ENCODE peak calls at places on chromosome 20, in ten cellular contexts. N, Z, U, Q, S, A, E, C, W and Y are unnamed samples.
A peak's percentile ranks its signal among the peaks of the same experiment; 100 is the strongest.

GRCh38 chr20:37042986-37043972 is 52.5 kb downstream of the RBL1 start:
- DNase-seq in A (peak; percentile 3), N (no peak), Q (no peak), U (peak; percentile 47), C (no peak), W (no peak), E (no peak), S (no peak), Z (no peak), Y (no peak)

GRCh38 chr20:46022411-46023147 is 6.4 kb upstream of the SLC12A5 start:
- DNase-seq in S (no peak), C (peak; percentile 56), W (peak; percentile 63), U (peak; percentile 63), E (no peak), Z (no peak), A (peak; percentile 46), Q (peak; percentile 65), N (peak; percentile 76), Y (peak; percentile 90)

GRCh38 chr20:14538433-14538832 is 201.0 kb upstream of the FLRT3 start:
- DNase-seq in E (no peak), A (no peak), U (no peak), S (no peak), Z (no peak), W (no peak), Q (no peak), N (no peak), C (no peak), Y (no peak)

GRCh38 chr20:49433387-49433786 is 49.1 kb downstream of the KCNB1 start:
- DNase-seq in N (no peak), U (no peak), E (no peak), C (no peak), Q (no peak), S (no peak), W (no peak), A (no peak), Z (no peak), Y (no peak)

GRCh38 chr20:48444249-48444648 is 383.6 kb downstream of the PREX1 start:
- DNase-seq in E (no peak), S (no peak), N (no peak), Q (no peak), C (no peak), W (no peak), A (no peak), U (no peak), Z (no peak), Y (no peak)

GRCh38 chr20:49700411-49701185 is 13.1 kb downstream of the B4GALT5 start:
- DNase-seq in S (peak; percentile 85), W (no peak), Z (no peak), N (no peak), A (peak; percentile 30), U (no peak), E (no peak), Q (no peak), C (no peak), Y (no peak)

GRCh38 chr20:5074050-5074674 is 45.6 kb downstream of the PCNA start:
- DNase-seq in Z (no peak), Q (no peak), C (no peak), A (no peak), S (no peak), W (no peak), N (no peak), U (no peak), E (no peak), Y (no peak)

GRCh38 chr20:50438986-50439407 is 71.2 kb upstream of the PTPN1 start:
- DNase-seq in W (peak; percentile 62), S (peak; percentile 99), C (no peak), U (no peak), A (no peak), Z (no peak), E (no peak), N (no peak), Q (no peak), Y (no peak)

GRCh38 chr20:25254986-25255680 is 7.2 kb downstream of the PYGB start:
- DNase-seq in W (peak; percentile 55), N (peak; percentile 87), Q (peak; percentile 86), U (no peak), E (no peak), C (no peak), S (no peak), Z (peak; percentile 79), A (peak; percentile 67), Y (no peak)

GRCh38 chr20:4985658-4986057 is 15.7 kb downstream of the SLC23A2 start:
- DNase-seq in Q (no peak), W (no peak), U (no peak), N (no peak), E (no peak), Z (no peak), S (no peak), C (no peak), A (no peak), Y (no peak)

GRCh38 chr20:46545077-46545826 is 5.2 kb downstream of the OCSTAMP start:
- DNase-seq in S (peak; percentile 5), C (no peak), U (no peak), E (no peak), N (no peak), Q (no peak), Z (no peak), A (peak; percentile 30), W (no peak), Y (no peak)

GRCh38 chr20:3222635-3223600 is 13.6 kb downstream of the ITPA start:
- DNase-seq in E (no peak), S (peak; percentile 45), U (peak; percentile 67), C (no peak), N (peak; percentile 81), W (no peak), A (peak; percentile 40), Z (peak; percentile 81), Q (no peak), Y (peak; percentile 20)

GRCh38 chr20:37373020-37373592 is 27.2 kb downstream of the SRC start:
- DNase-seq in N (no peak), U (no peak), S (no peak), C (no peak), Q (no peak), Z (no peak), E (no peak), W (no peak), A (no peak), Y (no peak)

GRCh38 chr20:11454966-11455799 is 462.5 kb upstream of the BTBD3 start:
- DNase-seq in Z (no peak), Q (no peak), U (no peak), E (no peak), C (no peak), S (peak; percentile 91), W (peak; percentile 95), N (no peak), A (no peak), Y (no peak)

GRCh38 chr20:5156670-5157448 is 30.1 kb downstream of the CDS2 start:
- DNase-seq in U (no peak), A (no peak), S (no peak), Q (no peak), Z (no peak), E (no peak), N (no peak), C (no peak), W (no peak), Y (no peak)

GRCh38 chr20:33370296-33370695 is 31.0 kb downstream of the CDK5RAP1 start:
- DNase-seq in U (peak; percentile 63), E (no peak), W (no peak), N (no peak), Q (peak; percentile 29), Z (no peak), S (peak; percentile 32), A (peak; percentile 36), C (no peak), Y (no peak)

GRCh38 chr20:56069016-56069415 is 63.7 kb upstream of the CBLN4 start:
- DNase-seq in S (no peak), Z (no peak), A (no peak), N (no peak), W (no peak), U (no peak), C (no peak), E (no peak), Q (no peak), Y (no peak)

GRCh38 chr20:53735536-53736050 is 142.0 kb upstream of the ZNF217 start:
- DNase-seq in W (no peak), U (no peak), N (peak; percentile 68), A (no peak), C (no peak), S (peak; percentile 97), Z (no peak), E (no peak), Q (no peak), Y (no peak)
- H3K4me3 ChIP-seq in W (no peak overlapping the region), U (no peak overlapping the region), N (peak overlapping the region; percentile 45), A (no peak overlapping the region), C (no peak overlapping the region), S (no peak overlapping the region), Z (no peak overlapping the region), E (no peak overlapping the region), Q (no peak overlapping the region), Y (no peak overlapping the region)

DNA sequence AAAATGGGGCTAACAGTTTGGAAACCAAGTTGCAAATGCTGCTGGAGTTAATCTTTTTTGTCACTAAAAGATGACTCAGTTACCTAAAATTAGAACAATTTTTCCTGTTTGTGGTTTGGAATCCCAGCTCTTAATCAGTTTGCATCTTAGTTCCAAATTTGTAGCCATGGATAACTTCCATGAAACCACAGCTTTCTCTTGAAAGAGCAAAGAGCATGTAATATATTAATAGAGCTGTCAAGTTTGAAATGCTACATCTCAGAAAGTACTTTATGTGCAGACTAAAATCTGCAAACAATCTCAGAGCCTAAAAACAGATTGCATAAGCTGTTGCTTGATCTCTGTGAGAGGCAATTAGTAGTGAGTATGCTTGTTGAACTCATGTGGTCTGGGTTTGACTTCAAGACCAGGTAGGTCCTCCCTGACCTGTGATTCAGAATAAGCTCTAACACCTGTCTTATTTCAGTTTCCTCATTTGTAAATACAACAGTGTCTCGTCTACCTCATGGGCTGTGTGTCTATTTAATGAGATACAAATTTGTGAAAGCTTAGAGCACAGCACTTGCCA is 23.5 kb downstream of the DHX35 start:
- DNase-seq in Z (no peak), S (peak; percentile 7), W (no peak), E (no peak), N (no peak), U (no peak), Q (no peak), A (no peak), C (no peak), Y (no peak)
- H3K36me3 ChIP-seq in Z (no peaks in the 10 kb centered on the region), S (peaks cover 1% of the 10 kb centered on the region), W (no peaks in the 10 kb centered on the region), E (peaks cover 55% of the 10 kb centered on the region), N (peaks cover 14% of the 10 kb centered on the region), U (peaks cover 24% of the 10 kb centered on the region), Q (peaks cover 7% of the 10 kb centered on the region), A (no peaks in the 10 kb centered on the region), C (peaks cover 40% of the 10 kb centered on the region), Y (peaks cover 1% of the 10 kb centered on the region)

GRCh38 chr20:831956-832355 is 1.6 kb upstream of the FAM110A start:
- DNase-seq in W (no peak), Z (no peak), E (no peak), U (no peak), C (no peak), S (no peak), Q (no peak), N (no peak), A (no peak), Y (no peak)
- H3K4me3 ChIP-seq in W (no peak overlapping the region), Z (no peak overlapping the region), E (no peak overlapping the region), U (no peak overlapping the region), C (no peak overlapping the region), S (no peak overlapping the region), Q (no peak overlapping the region), N (no peak overlapping the region), A (no peak overlapping the region), Y (no peak overlapping the region)

DNA sequence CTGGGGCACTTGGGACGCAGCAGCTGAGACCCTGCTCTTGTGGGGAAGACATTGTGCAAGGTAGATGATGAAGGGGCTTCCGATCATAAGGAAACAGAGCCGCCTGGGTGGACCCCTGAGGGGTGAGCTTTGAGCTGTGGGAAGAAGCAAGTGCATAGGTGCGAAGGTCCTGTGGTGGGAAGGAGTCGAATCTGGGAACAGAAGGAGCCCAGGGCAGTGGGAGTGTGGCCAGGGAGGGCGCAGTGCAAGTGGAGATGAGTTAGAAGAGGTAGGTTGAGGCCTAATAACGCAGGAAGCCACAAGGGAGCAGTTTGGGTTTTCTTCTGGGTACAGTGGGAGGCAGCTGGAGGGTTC is 10.3 kb downstream of the RBM38 start:
- DNase-seq in S (no peak), A (no peak), U (no peak), C (no peak), Q (no peak), N (no peak), W (no peak), Z (no peak), E (no peak), Y (no peak)
- H3K36me3 ChIP-seq in S (peaks cover 20% of the 10 kb centered on the region), A (no peaks in the 10 kb centered on the region), U (peaks cover 80% of the 10 kb centered on the region), C (peaks cover 65% of the 10 kb centered on the region), Q (peaks cover 18% of the 10 kb centered on the region), N (peaks cover 44% of the 10 kb centered on the region), W (peaks cover 11% of the 10 kb centered on the region), Z (no peaks in the 10 kb centered on the region), E (peaks cover 98% of the 10 kb centered on the region), Y (peaks cover 16% of the 10 kb centered on the region)